ENCODE peak calls at places on chromosomes 1 and 21, in six cellular contexts. K, M, S, Z, Q and T are unnamed samples.

GRCh38 chr1:18972531-18972930 is 16.1 kb upstream of the IFFO2 start:
- DNase-seq in K (no peak), Q (no peak), Z (no peak), S (peak), M (no peak), T (peak)

GRCh38 chr1:220914283-220915116 is 35.3 kb downstream of the HLX start:
- DNase-seq in S (no peak), M (no peak), Z (no peak), Q (no peak), K (no peak), T (no peak)

GRCh38 chr1:36532810-36533401 is 50.2 kb upstream of the CSF3R start:
- DNase-seq in M (no peak), K (no peak), Q (no peak), Z (no peak), S (no peak), T (no peak)

GRCh38 chr1:209363112-209363511 is 220.4 kb upstream of the CAMK1G start:
- DNase-seq in K (no peak), Q (no peak), M (no peak), Z (no peak), S (no peak), T (no peak)

GRCh38 chr1:43933386-43934278 is at the start of gene ARTN:
- DNase-seq in Q (peak), Z (no peak), M (no peak), S (no peak), K (no peak), T (no peak)

GRCh38 chr1:17239420-17239819 is 9.5 kb upstream of the PADI3 start:
- DNase-seq in M (no peak), S (peak), K (peak), Q (peak), Z (peak), T (no peak)

GRCh38 chr1:66298427-66298826 is 235.5 kb upstream of the SGIP1 start:
- DNase-seq in S (no peak), Q (no peak), K (no peak), M (no peak), Z (no peak), T (no peak)

GRCh38 chr1:186500804-186501203 is 39.9 kb upstream of the PDC start:
- DNase-seq in M (no peak), S (peak), Z (no peak), Q (no peak), K (no peak), T (no peak)

GRCh38 chr1:226712779-226713420 is 26.2 kb downstream of the ITPKB start:
- DNase-seq in Z (no peak), S (no peak), M (no peak), K (no peak), Q (no peak), T (no peak)

GRCh38 chr1:20634594-20635084 is 1.4 kb downstream of the PINK1 start:
- DNase-seq in S (peak), Z (no peak), M (no peak), Q (peak), K (no peak), T (no peak)

GRCh38 chr1:53557369-53557768 is 98.2 kb downstream of the DMRTB1 start:
- DNase-seq in K (no peak), Q (no peak), S (no peak), M (no peak), Z (no peak), T (no peak)

GRCh38 chr1:213119794-213120193 is 68.8 kb downstream of the RPS6KC1 start:
- DNase-seq in S (no peak), Q (no peak), Z (no peak), K (no peak), M (no peak), T (no peak)

GRCh38 chr1:21904725-21905520 is 32.2 kb downstream of the HSPG2 start:
- DNase-seq in M (no peak), Q (no peak), K (no peak), S (peak), Z (no peak), T (no peak)

GRCh38 chr1:31377361-31377863 is 4.5 kb upstream of the FABP3 start:
- DNase-seq in Z (no peak), S (peak), K (no peak), Q (no peak), M (no peak), T (no peak)

GRCh38 chr1:37255111-37255795 is 219.1 kb upstream of the ZC3H12A start:
- DNase-seq in Z (no peak), K (peak), Q (peak), M (no peak), S (no peak), T (no peak)

GRCh38 chr1:7690076-7690475 is 81.0 kb upstream of the VAMP3 start:
- DNase-seq in K (no peak), M (no peak), S (no peak), Z (no peak), Q (no peak), T (no peak)

GRCh38 chr1:237732657-237733056 is 158.1 kb downstream of the ZP4 start:
- DNase-seq in M (no peak), S (no peak), Q (no peak), K (no peak), Z (no peak), T (no peak)

GRCh38 chr1:74693473-74693872 is 19.9 kb upstream of the ERICH3 start:
- DNase-seq in Q (no peak), K (no peak), Z (no peak), M (no peak), S (peak), T (no peak)

GRCh38 chr21:9008636-9009035 is 1512.7 kb upstream of the TPTE start:
- DNase-seq in Z (no peak), K (no peak), M (no peak), Q (no peak), S (no peak), T (no peak)

GRCh38 chr1:226631229-226632000 is 82.9 kb downstream of the STUM start:
- DNase-seq in Z (no peak), Q (no peak), S (no peak), K (no peak), M (no peak), T (no peak)

GRCh38 chr21:33403128-33403785 is at the start of gene IFNGR2:
- DNase-seq in M (no peak), Z (no peak), K (peak), S (peak), Q (peak), T (peak)

GRCh38 chr1:164673584-164674214 is 114.7 kb downstream of the PBX1 start:
- DNase-seq in S (no peak), Z (no peak), Q (no peak), K (no peak), M (no peak), T (no peak)

GRCh38 chr1:192951961-192952460 is 107.1 kb downstream of the UCHL5 start:
- DNase-seq in S (peak), Q (no peak), M (no peak), K (no peak), Z (peak), T (no peak)

GRCh38 chr21:35202431-35202830 is 153.3 kb upstream of the RUNX1 start:
- DNase-seq in Z (no peak), K (no peak), Q (no peak), S (no peak), M (no peak), T (no peak)

GRCh38 chr1:1926346-1926811 is 7.3 kb upstream of the TMEM52 start:
- DNase-seq in Q (no peak), M (no peak), S (no peak), K (no peak), Z (no peak), T (no peak)

GRCh38 chr1:42125552-42125951 is 27.7 kb upstream of the GUCA2B start:
- DNase-seq in M (no peak), Z (no peak), K (no peak), Q (no peak), S (no peak), T (no peak)

GRCh38 chr1:43451701-43452532 is 1.8 kb downstream of the HYI start:
- DNase-seq in S (no peak), K (no peak), Z (no peak), M (no peak), Q (no peak), T (no peak)

GRCh38 chr1:20476260-20477038 is 9.6 kb downstream of the CAMK2N1 start:
- DNase-seq in Z (no peak), M (no peak), Q (no peak), K (peak), S (peak), T (no peak)

GRCh38 chr21:17438642-17439041 is 74.2 kb upstream of the CXADR start:
- DNase-seq in Q (peak), K (no peak), Z (no peak), S (no peak), M (no peak), T (no peak)

GRCh38 chr1:16983649-16984048 is 3.2 kb upstream of the MFAP2 start:
- DNase-seq in Q (no peak), S (no peak), K (no peak), Z (no peak), M (no peak), T (no peak)

GRCh38 chr1:32142446-32143301 is 34.8 kb downstream of the KPNA6 start:
- DNase-seq in S (peak), Q (peak), Z (peak), K (no peak), M (no peak), T (no peak)

GRCh38 chr1:32898056-32898455 is 3.1 kb downstream of the TMEM54 start:
- DNase-seq in Q (no peak), Z (no peak), M (no peak), S (no peak), K (no peak), T (no peak)

GRCh38 chr1:76868154-76868882 is 1.0 kb downstream of the ST6GALNAC5 start:
- DNase-seq in Q (peak), S (no peak), K (peak), Z (no peak), M (no peak), T (no peak)

GRCh38 chr1:92587445-92587844 is 100.7 kb upstream of the GFI1 start:
- DNase-seq in Q (no peak), Z (no peak), K (no peak), M (no peak), S (no peak), T (no peak)

GRCh38 chr1:26067432-26067911 is at the start of gene TRIM63:
- DNase-seq in Q (peak), M (no peak), K (no peak), Z (no peak), S (no peak), T (no peak)

GRCh38 chr1:76939817-76940216 is 72.5 kb downstream of the ST6GALNAC5 start:
- DNase-seq in Q (no peak), Z (no peak), K (no peak), M (no peak), S (no peak), T (no peak)

GRCh38 chr1:50268049-50268448 is 155.2 kb downstream of the DMRTA2 start:
- DNase-seq in M (no peak), S (peak), Q (peak), Z (no peak), K (no peak), T (no peak)

GRCh38 chr1:111200802-111201161 is 336 bp upstream of the DENND2D start:
- DNase-seq in M (no peak), Q (no peak), K (no peak), S (no peak), Z (no peak), T (no peak)

GRCh38 chr21:42735944-42736343 is 82.5 kb downstream of the PDE9A start:
- DNase-seq in K (no peak), S (no peak), Z (no peak), Q (no peak), M (no peak), T (no peak)

GRCh38 chr1:22817462-22817861 is 106.8 kb downstream of the EPHB2 start:
- DNase-seq in Q (no peak), Z (no peak), M (no peak), K (no peak), S (no peak), T (no peak)